ENCODE peak calls at places on chromosomes 7 and 10, in six cellular contexts. P is hepatocyte, Z is heart right ventricle, V is foreskin fibroblast, A is tibial artery, S is SK-N-SH. T is an unnamed sample.

GRCh38 chr7:106518239-106518638 is 142.7 kb downstream of the CCDC71L start:
- DNase-seq in P (no peak), Z (no peak), V (no peak), A (no peak), S (no peak), T (no peak)

GRCh38 chr7:113824117-113824823 is 94.5 kb downstream of the PPP1R3A start:
- DNase-seq in P (no peak), Z (no peak), V (peak; percentile 15), A (no peak), S (no peak), T (no peak)

GRCh38 chr10:93452143-93452542 is 30.0 kb downstream of the MYOF start:
- DNase-seq in P (no peak), Z (no peak), V (no peak), A (no peak), S (no peak), T (no peak)

GRCh38 chr10:3782456-3783312 is 2.3 kb downstream of the KLF6 start:
- DNase-seq in P (peak; percentile 76), Z (peak; percentile 48), V (peak; percentile 93), A (peak; percentile 82), S (peak; percentile 48), T (peak; percentile 65)

GRCh38 chr7:2104107-2104710 is 128.5 kb downstream of the MAD1L1 start:
- DNase-seq in P (peak; percentile 89), Z (peak; percentile 86), V (peak; percentile 96), A (peak; percentile 86), S (peak; percentile 99), T (peak; percentile 96)

GRCh38 chr10:90319188-90319914 is 538.5 kb downstream of the HTR7 start:
- DNase-seq in P (peak; percentile 78), Z (no peak), V (peak; percentile 94), A (no peak), S (no peak), T (no peak)

GRCh38 chr7:13822678-13823077 is 166.8 kb downstream of the ETV1 start:
- DNase-seq in P (no peak), Z (no peak), V (no peak), A (no peak), S (no peak), T (no peak)

GRCh38 chr10:122055252-122055651 is 66.3 kb downstream of the TACC2 start:
- DNase-seq in P (no peak), Z (no peak), V (no peak), A (no peak), S (no peak), T (no peak)

GRCh38 chr7:30169585-30169978 is 34.8 kb downstream of the MTURN start:
- DNase-seq in P (no peak), Z (no peak), V (peak; percentile 56), A (no peak), S (no peak), T (no peak)

GRCh38 chr10:7011994-7012393 is 398.8 kb downstream of the SFMBT2 start:
- DNase-seq in P (no peak), Z (no peak), V (no peak), A (no peak), S (no peak), T (no peak)

GRCh38 chr7:148967032-148967372 is 61.3 kb downstream of the PDIA4 start:
- DNase-seq in P (no peak), Z (no peak), V (no peak), A (no peak), S (no peak), T (no peak)

GRCh38 chr7:15692621-15693020 is 6.1 kb upstream of the MEOX2 start:
- DNase-seq in P (no peak), Z (no peak), V (no peak), A (no peak), S (no peak), T (no peak)

GRCh38 chr10:124722812-124723783 is 21.1 kb downstream of the FAM53B start:
- DNase-seq in P (no peak), Z (peak; percentile 67), V (no peak), A (peak; percentile 49), S (no peak), T (no peak)

GRCh38 chr7:117673839-117674238 is 194.0 kb downstream of the CFTR start:
- DNase-seq in P (peak; percentile 60), Z (no peak), V (peak; percentile 8), A (no peak), S (peak; percentile 5), T (no peak)

GRCh38 chr10:43293677-43294057 is 26.8 kb upstream of the RASGEF1A start:
- DNase-seq in P (no peak), Z (no peak), V (no peak), A (no peak), S (no peak), T (no peak)

GRCh38 chr10:17041626-17042520 is 87.7 kb downstream of the CUBN start:
- DNase-seq in P (no peak), Z (no peak), V (no peak), A (no peak), S (no peak), T (no peak)

GRCh38 chr10:14184841-14185500 is 145.8 kb downstream of the FRMD4A start:
- DNase-seq in P (no peak), Z (no peak), V (no peak), A (no peak), S (no peak), T (no peak)

GRCh38 chr7:114864278-114864677 is 57.6 kb upstream of the MDFIC start:
- DNase-seq in P (no peak), Z (no peak), V (peak; percentile 75), A (no peak), S (no peak), T (no peak)

GRCh38 chr7:137287651-137288258 is 55.8 kb downstream of the PTN start:
- DNase-seq in P (no peak), Z (no peak), V (peak; percentile 42), A (no peak), S (no peak), T (no peak)

GRCh38 chr10:124693396-124693795 is 50.8 kb downstream of the FAM53B start:
- DNase-seq in P (no peak), Z (peak; percentile 10), V (no peak), A (no peak), S (no peak), T (no peak)

GRCh38 chr7:44353668-44354067 is 28.3 kb upstream of the CAMK2B start:
- DNase-seq in P (no peak), Z (no peak), V (no peak), A (no peak), S (no peak), T (no peak)

GRCh38 chr10:117439243-117439912 is 64.1 kb upstream of the PDZD8 start:
- DNase-seq in P (peak; percentile 21), Z (no peak), V (peak; percentile 91), A (peak; percentile 89), S (no peak), T (peak; percentile 77)

GRCh38 chr10:112832361-112832878 is 117.6 kb upstream of the TCF7L2 start:
- DNase-seq in P (peak; percentile 54), Z (no peak), V (no peak), A (no peak), S (no peak), T (no peak)

GRCh38 chr7:157714166-157715070 is 377.6 kb downstream of the DNAJB6 start:
- DNase-seq in P (no peak), Z (no peak), V (no peak), A (no peak), S (no peak), T (no peak)

GRCh38 chr7:50092579-50093411 is at the start of gene ZPBP:
- DNase-seq in P (peak; percentile 64), Z (peak; percentile 16), V (peak; percentile 28), A (no peak), S (peak; percentile 65), T (peak; percentile 18)

GRCh38 chr7:818031-818699 is 14.1 kb upstream of the SUN1 start:
- DNase-seq in P (no peak), Z (no peak), V (peak; percentile 83), A (no peak), S (no peak), T (no peak)
- TF ChIP-seq CTCF in P (no peak), Z (peak; percentile 30), V (peak; percentile 15), A (peak; percentile 32), S (peak; percentile 49), T (peak; percentile 34)

GRCh38 chr10:15439381-15439837 is 68.3 kb upstream of the FAM171A1 start:
- DNase-seq in P (peak; percentile 54), Z (peak; percentile 52), V (peak; percentile 32), A (peak; percentile 36), S (peak; percentile 51), T (peak; percentile 21)
- TF ChIP-seq CTCF in P (peak; percentile 58), Z (peak; percentile 53), V (peak; percentile 36), A (peak; percentile 46), S (peak; percentile 35), T (peak; percentile 27)

DNA sequence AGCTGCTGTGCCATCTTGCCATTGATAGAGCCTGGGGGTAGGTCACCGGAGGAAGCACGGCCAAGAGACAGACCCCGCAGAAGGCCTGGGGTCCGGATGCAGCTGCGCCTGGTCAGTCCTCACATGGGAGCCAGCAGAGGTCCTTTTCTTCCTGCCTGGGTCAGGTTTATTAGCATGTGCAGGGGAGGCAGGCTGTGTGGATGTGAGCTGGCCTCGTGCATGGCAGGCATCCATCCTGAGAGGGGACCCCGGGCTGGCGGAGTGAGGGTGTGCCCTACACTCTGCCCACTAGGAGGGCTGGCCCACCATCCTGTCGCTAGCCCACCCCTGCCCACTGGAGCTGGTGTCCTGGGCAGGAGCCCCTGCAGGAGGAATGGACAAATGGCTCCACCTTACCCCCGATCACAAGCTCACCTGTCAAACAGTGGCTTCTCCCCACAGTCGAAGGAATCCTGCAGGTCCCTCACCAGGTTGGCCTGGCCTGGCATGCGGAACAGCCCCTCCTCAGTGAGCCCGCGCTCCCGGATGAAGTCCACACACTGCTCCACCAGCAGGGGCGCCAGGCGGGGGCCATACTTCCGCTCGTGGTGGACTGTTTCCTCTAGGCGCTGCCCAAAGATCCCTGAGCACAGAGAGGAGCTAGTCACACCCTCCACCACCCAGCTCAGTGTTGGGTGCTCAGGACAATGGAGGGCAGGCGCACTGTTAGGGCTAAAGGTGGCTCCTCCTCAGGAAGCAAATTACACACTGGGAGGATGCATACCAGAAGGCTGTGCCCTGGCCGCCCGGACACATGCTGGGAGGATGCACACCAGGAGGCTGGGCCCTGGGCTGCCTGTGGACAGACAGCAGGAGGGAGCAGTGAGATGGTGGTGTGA is 145.4 kb downstream of the ARHGAP22 start:
- DNase-seq in P (no peak), Z (no peak), V (no peak), A (no peak), S (no peak), T (peak; percentile 41)
- TF ChIP-seq CTCF in P (no peak), Z (no peak), V (no peak), A (no peak), S (no peak), T (no peak)

DNA sequence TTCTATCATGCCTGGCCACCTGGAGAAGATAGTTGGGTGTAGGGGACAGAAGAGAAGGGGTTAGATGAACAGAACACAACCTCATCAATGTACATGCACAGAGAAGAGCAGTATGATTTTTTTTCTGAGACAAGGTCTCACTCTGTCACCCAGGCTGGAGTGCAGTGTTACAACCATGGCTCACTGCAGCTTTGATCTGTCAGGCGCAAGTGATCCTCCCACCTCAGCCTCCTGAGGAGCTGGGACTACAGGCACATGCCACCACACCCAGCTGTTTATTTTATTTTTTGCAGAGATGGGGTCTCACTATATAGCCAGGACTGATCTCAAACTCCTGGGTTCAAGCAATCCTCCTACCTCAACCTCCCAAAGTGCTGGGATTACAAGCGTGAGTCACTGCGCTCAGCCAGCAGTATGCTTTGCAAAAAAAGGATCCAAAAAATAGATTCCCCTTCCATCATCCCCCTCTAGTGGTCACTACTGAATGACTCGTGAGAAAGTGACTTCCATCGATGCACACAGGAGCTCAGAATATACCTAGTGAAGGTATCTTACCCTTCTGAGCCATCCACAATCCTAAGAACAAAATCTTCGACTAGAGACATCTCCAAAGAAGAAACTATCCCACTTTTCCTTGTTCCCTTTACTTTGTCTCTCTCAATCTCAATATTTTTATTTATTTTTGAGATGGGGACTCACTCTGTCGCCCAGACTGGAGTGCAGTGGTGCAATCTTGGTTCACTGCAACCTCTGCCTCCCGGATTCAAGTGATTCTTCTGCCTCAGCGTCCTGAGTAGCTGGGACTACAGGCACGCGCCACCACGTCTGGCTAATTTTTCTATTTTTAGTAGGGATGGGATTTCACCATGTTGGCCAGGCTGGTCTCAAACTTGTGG is 21.0 kb downstream of the ZCWPW1 start:
- DNase-seq in P (peak; percentile 73), Z (no peak), V (peak; percentile 86), A (peak; percentile 34), S (peak; percentile 75), T (no peak)
- TF ChIP-seq CTCF in P (peak; percentile 59), Z (peak; percentile 72), V (peak; percentile 64), A (peak; percentile 64), S (peak; percentile 90), T (peak; percentile 41)